ENCODE peak calls at places on chromosomes 5 and 9, in four cellular contexts. Q is suprapubic skin, T is heart right ventricle, R is upper lobe of right lung. S is an unnamed sample.
A peak's percentile ranks its signal among the peaks of the same experiment; 100 is the strongest.

GRCh38 chr9:119375892-119376291 is 6.7 kb upstream of the BRINP1 start:
- DNase-seq in Q (no peak), T (no peak), R (no peak), S (no peak)

GRCh38 chr5:170254056-170254455 is 21.3 kb downstream of the C5orf58 start:
- DNase-seq in Q (no peak), T (no peak), R (no peak), S (no peak)

GRCh38 chr5:140109050-140109817 is 4.7 kb upstream of the PURA start:
- DNase-seq in Q (no peak), T (peak; percentile 11), R (peak; percentile 68), S (no peak)

GRCh38 chr5:53930457-53930856 is 370.0 kb downstream of the NDUFS4 start:
- DNase-seq in Q (no peak), R (no peak), T (no peak), S (no peak)

GRCh38 chr5:56950626-56951130 is 1.2 kb downstream of the MIER3 start:
- DNase-seq in R (peak; percentile 81), Q (peak; percentile 84), T (peak; percentile 64), S (peak; percentile 71)

GRCh38 chr5:36692791-36693763 is 86.7 kb downstream of the SLC1A3 start:
- DNase-seq in Q (peak; percentile 85), T (peak; percentile 77), R (peak; percentile 87), S (peak; percentile 82)

GRCh38 chr5:12799165-12799564 is 894.9 kb upstream of the CTNND2 start:
- DNase-seq in R (no peak), Q (no peak), T (no peak), S (no peak)

GRCh38 chr5:81782811-81783210 is 31.9 kb upstream of the SSBP2 start:
- DNase-seq in Q (no peak), T (no peak), R (no peak), S (no peak)

GRCh38 chr5:61659221-61659696 is 327.2 kb downstream of the ZSWIM6 start:
- DNase-seq in T (peak; percentile 46), R (no peak), Q (no peak), S (peak; percentile 40)

GRCh38 chr5:73231245-73231778 is 58.3 kb downstream of the TMEM174 start:
- DNase-seq in Q (no peak), R (no peak), T (no peak), S (no peak)

GRCh38 chr9:1055156-1055555 is 5.0 kb downstream of the DMRT2 start:
- DNase-seq in R (no peak), T (no peak), Q (no peak), S (no peak)

GRCh38 chr9:8114826-8115225 is 315.2 kb upstream of the DMAC1 start:
- DNase-seq in T (no peak), Q (no peak), R (no peak), S (no peak)

GRCh38 chr9:88808019-88808656 is 183.1 kb upstream of the S1PR3 start:
- DNase-seq in T (no peak), R (no peak), Q (peak; percentile 48), S (no peak)

GRCh38 chr5:149455889-149456409 is 76.9 kb upstream of the IL17B start:
- DNase-seq in R (no peak), T (peak; percentile 71), Q (no peak), S (peak; percentile 62)

GRCh38 chr5:51657340-51658240 is 274.3 kb downstream of the ISL1 start:
- DNase-seq in Q (no peak), T (no peak), R (no peak), S (no peak)

GRCh38 chr9:74609671-74610416 is 112.7 kb downstream of the RORB start:
- DNase-seq in R (no peak), Q (no peak), T (no peak), S (no peak)

GRCh38 chr9:105661011-105661410 is 1.2 kb upstream of the TAL2 start:
- DNase-seq in Q (no peak), T (no peak), R (no peak), S (no peak)

GRCh38 chr9:131500377-131500776 is 2.3 kb upstream of the POMT1 start:
- DNase-seq in Q (no peak), T (no peak), R (no peak), S (no peak)

GRCh38 chr9:128124451-128124850 is 3.1 kb downstream of the PTGES2 start:
- DNase-seq in Q (no peak), T (no peak), R (no peak), S (peak; percentile 7)

GRCh38 chr5:88094403-88094802 is 174.2 kb downstream of the TMEM161B start:
- DNase-seq in Q (no peak), R (no peak), T (no peak), S (no peak)

GRCh38 chr9:16262467-16263261 is 607.8 kb downstream of the BNC2 start:
- DNase-seq in T (no peak), Q (no peak), R (no peak), S (no peak)

GRCh38 chr5:139446956-139447779 is 7.8 kb upstream of the DNAJC18 start:
- DNase-seq in R (no peak), T (no peak), Q (no peak), S (no peak)

GRCh38 chr5:187042-187431 is 4.3 kb upstream of the LRRC14B start:
- DNase-seq in T (no peak), Q (no peak), R (no peak), S (no peak)

GRCh38 chr5:1204693-1205242 is 3.4 kb downstream of the SLC6A19 start:
- DNase-seq in T (no peak), R (no peak), Q (no peak), S (peak; percentile 33)

GRCh38 chr5:116573617-116574431 is 799 bp downstream of the SEMA6A start:
- DNase-seq in Q (peak; percentile 83), T (peak; percentile 13), R (peak; percentile 63), S (peak; percentile 22)

GRCh38 chr5:154970759-154971158 is 29.9 kb downstream of the MRPL22 start:
- DNase-seq in R (no peak), T (no peak), Q (no peak), S (no peak)

GRCh38 chr5:31385774-31386537 is 145.9 kb downstream of the DROSHA start:
- DNase-seq in R (no peak), Q (no peak), T (no peak), S (no peak)

GRCh38 chr9:121888438-121888775 is 204.7 kb downstream of the TTLL11 start:
- DNase-seq in T (no peak), Q (no peak), R (no peak), S (no peak)

DNA sequence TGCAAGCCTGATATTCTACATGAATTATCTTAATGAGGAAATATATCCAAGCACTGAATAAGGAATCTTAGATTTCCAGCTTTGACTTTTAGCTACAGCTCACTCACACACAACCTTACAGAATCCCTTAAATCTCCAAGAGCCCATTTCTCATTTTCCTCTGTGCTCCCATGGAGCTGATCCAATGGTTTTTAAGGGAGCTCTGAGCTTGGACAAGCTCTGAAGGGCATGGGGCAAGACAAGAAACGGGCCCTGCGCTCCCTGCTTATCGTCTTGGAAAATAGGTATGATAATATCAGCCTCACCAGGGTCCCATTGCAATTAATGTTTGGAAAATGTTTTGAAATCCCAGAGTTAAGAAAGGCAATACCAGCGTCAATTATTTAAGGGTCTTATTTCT is 1021.7 kb downstream of the NR2F1-AS1 start:
- DNase-seq in T (no peak), R (no peak), Q (no peak), S (no peak)
- H3K36me3 ChIP-seq in T (no peaks in the 10 kb centered on the region), R (no peaks in the 10 kb centered on the region), Q (no peaks in the 10 kb centered on the region), S (no peaks in the 10 kb centered on the region)

GRCh38 chr5:14810941-14811573 is 60.5 kb downstream of the ANKH start:
- DNase-seq in Q (no peak), R (no peak), T (no peak), S (no peak)

GRCh38 chr5:14812166-14812565 is 59.4 kb downstream of the ANKH start:
- DNase-seq in Q (no peak), T (no peak), R (no peak), S (no peak)

GRCh38 chr5:14807471-14807870 is 64.1 kb downstream of the ANKH start:
- DNase-seq in T (no peak), R (no peak), Q (no peak), S (no peak)

GRCh38 chr5:14809369-14810144 is 62.0 kb downstream of the ANKH start:
- DNase-seq in Q (no peak), R (no peak), T (peak; percentile 66), S (peak; percentile 44)

GRCh38 chr5:14810282-14810681 is 61.3 kb downstream of the ANKH start:
- DNase-seq in R (no peak), Q (no peak), T (no peak), S (no peak)
- TF ChIP-seq CTCF in R (no peak), Q (no peak), T (no peak), S (no peak)

GRCh38 chr5:134149571-134150303 is 27.0 kb downstream of the SKP1 start:
- DNase-seq in T (no peak), R (no peak), Q (no peak), S (no peak)
- H3K36me3 ChIP-seq in T (peaks cover 32% of the 10 kb centered on the region), R (peaks cover 76% of the 10 kb centered on the region), Q (peaks cover 86% of the 10 kb centered on the region), S (peaks cover 65% of the 10 kb centered on the region)

GRCh38 chr5:142971296-142972013 is 201.3 kb downstream of the ARHGAP26 start:
- DNase-seq in Q (no peak), T (no peak), R (no peak), S (no peak)

GRCh38 chr5:142969186-142969585 is 199.0 kb downstream of the ARHGAP26 start:
- DNase-seq in Q (no peak), T (no peak), R (no peak), S (no peak)

GRCh38 chr5:142972064-142972463 is 201.9 kb downstream of the ARHGAP26 start:
- DNase-seq in T (no peak), Q (no peak), R (no peak), S (no peak)

GRCh38 chr5:142970440-142970788 is 200.2 kb downstream of the ARHGAP26 start:
- DNase-seq in T (no peak), R (no peak), Q (no peak), S (no peak)

GRCh38 chr5:142969624-142970439 is 199.7 kb downstream of the ARHGAP26 start:
- DNase-seq in R (no peak), Q (no peak), T (no peak), S (no peak)
- TF ChIP-seq CTCF in R (no peak), Q (no peak), T (no peak), S (no peak)

GRCh38 chr5:142003266-142003800 is 9.5 kb downstream of the GNPDA1 start:
- DNase-seq in Q (no peak), T (no peak), R (no peak), S (no peak)

GRCh38 chr5:142009886-142010285 is 2.9 kb downstream of the GNPDA1 start:
- DNase-seq in Q (no peak), T (no peak), R (no peak), S (no peak)

GRCh38 chr5:142007237-142007544 is 5.6 kb downstream of the GNPDA1 start:
- DNase-seq in Q (no peak), R (no peak), T (no peak), S (no peak)

GRCh38 chr5:142008813-142009212 is 4.0 kb downstream of the GNPDA1 start:
- DNase-seq in Q (no peak), T (no peak), R (no peak), S (no peak)

GRCh38 chr5:142006363-142007236 is 6.2 kb downstream of the GNPDA1 start:
- DNase-seq in T (no peak), R (no peak), Q (no peak), S (no peak)
- H3K36me3 ChIP-seq in T (peaks cover 29% of the 10 kb centered on the region), R (peaks cover 68% of the 10 kb centered on the region), Q (peaks cover 42% of the 10 kb centered on the region), S (peaks cover 62% of the 10 kb centered on the region)

DNA sequence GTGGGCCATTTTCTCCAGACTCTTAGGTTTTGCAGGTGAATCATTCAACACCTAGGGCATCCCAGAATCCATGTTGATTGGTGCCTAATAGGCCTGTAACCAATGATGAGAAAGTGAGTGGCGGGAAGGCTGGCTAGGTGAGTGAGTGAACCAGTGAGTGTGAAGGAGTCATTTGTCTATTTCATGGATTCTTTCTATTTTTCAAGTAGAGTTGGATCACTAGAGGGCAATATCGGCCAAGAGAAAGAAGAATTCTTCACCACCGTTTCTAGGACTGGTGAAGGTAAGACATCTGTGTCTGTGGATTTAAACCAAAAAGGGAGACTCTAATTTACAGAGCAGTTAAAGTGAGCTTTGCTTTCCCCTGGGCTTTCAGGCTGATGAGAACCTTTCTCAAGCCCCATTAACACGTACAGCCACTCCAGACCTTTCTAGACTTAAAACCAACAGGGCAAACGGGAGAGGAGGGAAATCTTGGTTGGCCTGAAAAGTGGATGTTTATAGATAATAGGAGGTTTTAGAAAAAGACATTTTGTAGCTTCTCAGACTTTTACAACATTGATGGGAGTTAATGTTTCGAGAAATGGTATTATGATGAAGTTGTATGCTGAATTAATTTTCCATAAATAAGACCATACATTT is 114.3 kb upstream of the IL12B start:
- DNase-seq in R (no peak), Q (no peak), T (no peak), S (no peak)
- TF ChIP-seq CTCF in R (peak; percentile 33), Q (no peak), T (no peak), S (peak; percentile 38)

S was measured in left ventricle myocardium inferior.